ENCODE peak calls at places on chromosomes 6 and 20, in four cellular contexts. One of them, this sample, is unnamed.

GRCh38 chr6:105862936-105863603 is 223.1 kb upstream of the PRDM1 start:
- DNase-seq in trophoblast cell: no peak
- DNase-seq in AG09309: no peak
- DNase-seq in lower lobe of right lung: no peak
- DNase-seq in this sample: no peak

GRCh38 chr6:2666906-2667575 is 83.7 kb downstream of the MYLK4 start:
- DNase-seq in trophoblast cell: no peak
- DNase-seq in AG09309: no peak
- DNase-seq in lower lobe of right lung: no peak
- DNase-seq in this sample: no peak

GRCh38 chr6:35166160-35166919 is 25.2 kb upstream of the TCP11 start:
- DNase-seq in lower lobe of right lung: no peak
- DNase-seq in trophoblast cell: no peak
- DNase-seq in AG09309: no peak
- DNase-seq in this sample: no peak

GRCh38 chr6:142899101-142899760 is 45.7 kb downstream of the HIVEP2 start:
- DNase-seq in trophoblast cell: no peak
- DNase-seq in AG09309: no peak
- DNase-seq in lower lobe of right lung: no peak
- DNase-seq in this sample: no peak

GRCh38 chr6:13453172-13453552 is 34.2 kb downstream of the GFOD1 start:
- DNase-seq in AG09309: no peak
- DNase-seq in trophoblast cell: no peak
- DNase-seq in lower lobe of right lung: no peak
- DNase-seq in this sample: no peak

GRCh38 chr20:7196481-7196880 is 429.0 kb downstream of the BMP2 start:
- DNase-seq in lower lobe of right lung: no peak
- DNase-seq in AG09309: peak; percentile 11
- DNase-seq in trophoblast cell: no peak
- DNase-seq in this sample: peak; percentile 8

GRCh38 chr6:70668499-70668812 is 773 bp downstream of the SMAP1 start:
- DNase-seq in lower lobe of right lung: no peak
- DNase-seq in trophoblast cell: peak; percentile 46
- DNase-seq in AG09309: no peak
- DNase-seq in this sample: no peak

GRCh38 chr20:33139467-33139866 is 28.5 kb upstream of the BPIFA2 start:
- DNase-seq in AG09309: no peak
- DNase-seq in lower lobe of right lung: no peak
- DNase-seq in trophoblast cell: no peak
- DNase-seq in this sample: no peak

GRCh38 chr20:18613553-18613952 is 25.7 kb downstream of the DTD1 start:
- DNase-seq in AG09309: no peak
- DNase-seq in trophoblast cell: no peak
- DNase-seq in lower lobe of right lung: no peak
- DNase-seq in this sample: no peak

GRCh38 chr6:93721386-93722048 is 302.2 kb upstream of the EPHA7 start:
- DNase-seq in trophoblast cell: no peak
- DNase-seq in AG09309: no peak
- DNase-seq in lower lobe of right lung: no peak
- DNase-seq in this sample: peak; percentile 33

GRCh38 chr20:25624500-25624939 is 706 bp upstream of the NANP start:
- DNase-seq in AG09309: no peak
- DNase-seq in lower lobe of right lung: no peak
- DNase-seq in trophoblast cell: no peak
- DNase-seq in this sample: no peak

GRCh38 chr6:43980004-43980795 is 147.1 kb downstream of the MRPL14 start:
- DNase-seq in lower lobe of right lung: no peak
- DNase-seq in trophoblast cell: no peak
- DNase-seq in AG09309: no peak
- DNase-seq in this sample: no peak

GRCh38 chr6:28209753-28210535 is 15.1 kb upstream of the ZSCAN9 start:
- DNase-seq in lower lobe of right lung: no peak
- DNase-seq in trophoblast cell: no peak
- DNase-seq in AG09309: no peak
- DNase-seq in this sample: no peak

GRCh38 chr6:28205879-28206278 is 19.2 kb upstream of the ZSCAN9 start:
- DNase-seq in trophoblast cell: no peak
- DNase-seq in AG09309: no peak
- DNase-seq in lower lobe of right lung: no peak
- DNase-seq in this sample: no peak

GRCh38 chr6:28208180-28208659 is 16.9 kb upstream of the ZSCAN9 start:
- DNase-seq in trophoblast cell: no peak
- DNase-seq in AG09309: no peak
- DNase-seq in lower lobe of right lung: no peak
- DNase-seq in this sample: no peak

GRCh38 chr6:28206527-28207243 is 18.4 kb upstream of the ZSCAN9 start:
- DNase-seq in trophoblast cell: no peak
- DNase-seq in AG09309: no peak
- DNase-seq in lower lobe of right lung: no peak
- DNase-seq in this sample: no peak

GRCh38 chr6:28207244-28208179 is 17.6 kb upstream of the ZSCAN9 start:
- DNase-seq in trophoblast cell: peak; percentile 25
- DNase-seq in lower lobe of right lung: no peak
- DNase-seq in AG09309: no peak
- DNase-seq in this sample: no peak
- H3K4me3 ChIP-seq in trophoblast cell: peak overlapping the region; percentile 60
- H3K4me3 ChIP-seq in lower lobe of right lung: peak overlapping the region; percentile 45
- H3K4me3 ChIP-seq in AG09309: peak overlapping the region; percentile 53
- H3K4me3 ChIP-seq in this sample: peak overlapping the region; percentile 47

DNA sequence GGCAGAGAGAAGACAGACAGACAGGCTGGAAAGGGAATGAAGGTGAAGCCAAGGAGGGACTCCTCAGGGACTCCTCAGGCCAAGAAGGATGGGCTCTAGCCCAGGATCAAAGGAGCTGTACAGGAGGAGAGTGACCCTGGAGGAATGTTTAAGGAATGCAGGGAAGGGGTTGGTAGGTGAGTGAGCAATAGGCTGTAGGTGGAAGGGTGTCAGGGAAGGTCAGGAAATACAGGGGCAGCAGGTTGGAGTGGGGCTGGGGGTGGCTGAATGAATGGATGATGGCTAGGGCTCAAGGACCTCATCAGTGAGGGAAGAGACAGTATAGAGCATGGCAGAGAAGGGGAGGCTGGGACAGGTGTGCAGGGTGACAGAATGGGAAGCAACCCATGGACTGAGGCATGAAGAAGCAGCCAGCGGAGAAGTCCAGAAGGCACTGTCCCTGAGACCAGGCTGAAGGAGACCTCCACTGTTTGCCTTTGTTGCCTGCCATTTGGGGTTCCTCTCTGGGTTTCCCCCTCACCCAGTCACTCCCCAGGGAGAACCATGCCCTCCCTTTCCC is 13.2 kb downstream of the SYNGAP1 start:
- DNase-seq in lower lobe of right lung: no peak
- DNase-seq in AG09309: no peak
- DNase-seq in trophoblast cell: no peak
- DNase-seq in this sample: no peak
- H3K4me3 ChIP-seq in lower lobe of right lung: no peak overlapping the region
- H3K4me3 ChIP-seq in AG09309: no peak overlapping the region
- H3K4me3 ChIP-seq in trophoblast cell: no peak overlapping the region
- H3K4me3 ChIP-seq in this sample: no peak overlapping the region

GRCh38 chr6:99606670-99607415 is at the start of gene PRDM13:
- DNase-seq in trophoblast cell: no peak
- DNase-seq in lower lobe of right lung: no peak
- DNase-seq in AG09309: no peak
- DNase-seq in this sample: no peak
- H3K4me3 ChIP-seq in trophoblast cell: no peak within 1 kb of the TSS
- H3K4me3 ChIP-seq in lower lobe of right lung: no peak within 1 kb of the TSS
- H3K4me3 ChIP-seq in AG09309: no peak within 1 kb of the TSS
- H3K4me3 ChIP-seq in this sample: no peak within 1 kb of the TSS

DNA sequence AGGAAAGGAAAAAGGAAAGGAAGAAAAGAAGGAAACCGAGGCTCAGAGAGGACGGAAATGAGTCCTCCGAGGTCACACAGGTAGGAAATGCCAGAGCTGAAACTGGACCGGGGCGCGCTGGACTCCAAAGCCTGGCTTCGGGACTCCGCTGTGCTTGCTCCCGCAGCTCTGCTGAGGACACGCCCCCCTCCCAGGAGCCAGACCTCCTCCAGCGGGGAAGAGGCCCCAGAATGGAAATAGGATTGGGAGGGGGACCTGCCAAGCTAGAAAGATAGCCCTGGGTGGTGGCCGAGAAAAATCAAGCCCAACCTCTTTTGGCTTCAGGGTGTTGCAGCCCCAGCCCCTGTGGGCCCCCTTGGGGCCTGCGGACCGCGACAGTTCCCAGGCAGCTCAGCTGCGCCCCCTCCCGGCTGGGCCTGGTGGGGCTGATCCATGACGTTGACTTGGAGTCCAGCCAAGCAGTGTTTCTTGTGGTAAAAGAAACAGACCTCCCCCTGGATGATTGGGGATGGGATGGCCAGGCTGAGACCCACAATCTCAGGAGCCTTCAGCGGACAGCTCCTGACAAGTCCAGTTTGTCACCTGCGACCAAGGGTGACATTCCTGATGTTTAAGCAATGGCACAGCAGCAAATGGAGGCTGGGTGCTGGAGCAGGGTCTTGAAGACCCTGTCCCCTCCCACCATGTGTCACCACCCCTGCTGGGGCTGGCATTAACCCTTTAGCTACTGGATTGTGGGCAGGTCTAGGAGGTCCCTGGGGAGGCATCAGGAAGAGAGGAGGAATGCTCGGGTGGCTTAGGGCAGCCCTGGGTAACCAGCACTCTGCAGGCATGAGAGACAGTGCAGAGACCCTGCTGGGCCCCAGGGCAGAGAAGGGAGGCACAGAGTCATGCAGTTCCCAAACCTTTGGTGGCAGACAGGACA is 55.4 kb downstream of the RIPOR3 start:
- DNase-seq in AG09309: no peak
- DNase-seq in lower lobe of right lung: peak; percentile 74
- DNase-seq in trophoblast cell: peak; percentile 56
- DNase-seq in this sample: no peak
- H3K4me3 ChIP-seq in AG09309: no peak overlapping the region
- H3K4me3 ChIP-seq in lower lobe of right lung: peak overlapping the region; percentile 32
- H3K4me3 ChIP-seq in trophoblast cell: peak overlapping the region; percentile 41
- H3K4me3 ChIP-seq in this sample: no peak overlapping the region